ENCODE peak calls at places on chromosomes 12 and 14, in five cellular contexts. E, I, M, X and G are unnamed samples.

GRCh38 chr14:38884109-38884508 is 218.9 kb downstream of the SEC23A start:
- DNase-seq in E (no peak), M (no peak), I (no peak), X (no peak), G (no peak)

GRCh38 chr12:90959538-90960139 is 4.7 kb upstream of the CCER1 start:
- DNase-seq in X (no peak), I (peak), M (no peak), E (peak), G (no peak)

GRCh38 chr12:19212245-19212644 is 82.7 kb downstream of the PLEKHA5 start:
- DNase-seq in I (no peak), X (no peak), E (no peak), M (no peak), G (no peak)

GRCh38 chr12:6295187-6295811 is 15.2 kb upstream of the PLEKHG6 start:
- DNase-seq in X (no peak), M (peak), I (peak), E (no peak), G (no peak)

GRCh38 chr12:3226285-3226684 is 149.1 kb downstream of the TSPAN9 start:
- DNase-seq in I (no peak), E (no peak), X (no peak), M (no peak), G (no peak)

GRCh38 chr14:32565256-32565655 is 236.2 kb downstream of the AKAP6 start:
- DNase-seq in E (no peak), M (no peak), X (no peak), I (no peak), G (no peak)

GRCh38 chr12:97404549-97404948 is 58.1 kb upstream of the RMST start:
- DNase-seq in X (no peak), I (peak), E (peak), M (peak), G (no peak)

GRCh38 chr12:6469609-6470374 is 685 bp downstream of the VAMP1 start:
- DNase-seq in I (no peak), E (peak), M (no peak), X (no peak), G (no peak)

GRCh38 chr14:59046746-59047145 is 141.7 kb upstream of the DAAM1 start:
- DNase-seq in E (no peak), I (no peak), X (no peak), M (no peak), G (no peak)

GRCh38 chr14:39107624-39108023 is 4.6 kb upstream of the SEC23A start:
- DNase-seq in M (no peak), E (peak), I (no peak), X (no peak), G (no peak)

GRCh38 chr14:94769413-94770250 is at the start of gene GSC:
- DNase-seq in X (no peak), I (peak), E (no peak), M (peak), G (no peak)

GRCh38 chr12:105480162-105480561 is 149.7 kb downstream of the C12orf75 start:
- DNase-seq in I (no peak), E (no peak), X (no peak), M (no peak), G (no peak)

GRCh38 chr12:131445184-131445974 is 265.5 kb upstream of the SFSWAP start:
- DNase-seq in M (peak), I (no peak), E (no peak), X (no peak), G (no peak)

GRCh38 chr12:5014269-5014668 is 29.4 kb upstream of the KCNA5 start:
- DNase-seq in E (no peak), M (no peak), X (no peak), I (no peak), G (no peak)

GRCh38 chr14:58862421-58862820 is 224.7 kb downstream of the DACT1 start:
- DNase-seq in I (no peak), M (no peak), X (no peak), E (no peak), G (no peak)

GRCh38 chr14:39488600-39488999 is 56.4 kb upstream of the FBXO33 start:
- DNase-seq in X (no peak), I (no peak), M (no peak), E (no peak), G (no peak)

GRCh38 chr12:58310828-58311273 is 369.5 kb downstream of the ATP23 start:
- DNase-seq in I (no peak), X (no peak), E (no peak), M (no peak), G (no peak)

GRCh38 chr12:57553343-57554202 is 3.7 kb downstream of the KIF5A start:
- DNase-seq in X (no peak), E (no peak), M (no peak), I (no peak), G (no peak)

GRCh38 chr12:132735496-132735895 is 24.9 kb downstream of the PGAM5 start:
- DNase-seq in E (no peak), I (no peak), X (no peak), M (no peak), G (no peak)

GRCh38 chr14:93717222-93717967 is 70.9 kb downstream of the PRIMA1 start:
- DNase-seq in M (no peak), I (no peak), E (no peak), X (no peak), G (no peak)

DNA sequence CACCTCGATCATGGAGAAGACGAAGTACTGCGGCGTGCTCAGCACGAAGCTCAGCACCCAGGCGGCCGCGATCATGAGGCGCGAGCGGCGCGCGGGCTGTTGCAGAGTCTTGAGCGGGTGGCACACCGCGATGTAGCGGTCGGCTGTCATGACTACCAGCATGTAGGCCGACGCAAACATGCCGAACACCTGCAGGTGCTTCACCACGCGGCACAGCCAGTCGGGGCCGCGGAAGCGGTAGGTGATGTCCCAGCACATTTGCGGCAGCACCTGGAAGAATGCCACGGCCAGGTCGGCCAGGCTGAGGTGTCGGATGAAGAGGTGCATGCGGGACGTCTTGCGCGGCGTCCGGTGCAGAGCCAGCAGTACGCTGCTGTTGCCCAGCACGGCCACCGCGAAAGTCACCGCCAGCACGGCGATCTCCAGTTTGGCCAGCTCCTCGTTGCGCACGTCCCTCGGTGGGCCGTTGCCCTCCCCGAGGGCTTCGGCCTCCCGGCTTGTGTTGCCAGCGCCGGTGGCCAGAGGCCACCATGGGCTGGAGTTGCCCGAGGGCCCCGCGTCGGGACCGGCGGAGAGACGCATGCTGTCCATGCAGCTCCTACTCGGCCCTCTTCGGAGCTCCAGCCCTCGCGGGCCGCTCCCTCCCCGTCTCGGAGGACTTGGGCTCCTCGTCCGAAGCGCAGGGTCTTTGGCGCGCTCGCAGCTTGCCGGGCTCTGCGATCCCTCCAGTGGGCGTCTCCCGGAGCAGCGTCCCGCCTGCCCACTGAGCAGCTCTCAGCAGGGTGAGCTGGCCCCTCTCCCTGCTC is 543 bp downstream of the AVPR1A start:
- DNase-seq in X (no peak), E (no peak), M (no peak), I (peak), G (no peak)
- H3K27ac ChIP-seq in X (no peak), E (no peak), M (no peak), I (no peak), G (no peak)

DNA sequence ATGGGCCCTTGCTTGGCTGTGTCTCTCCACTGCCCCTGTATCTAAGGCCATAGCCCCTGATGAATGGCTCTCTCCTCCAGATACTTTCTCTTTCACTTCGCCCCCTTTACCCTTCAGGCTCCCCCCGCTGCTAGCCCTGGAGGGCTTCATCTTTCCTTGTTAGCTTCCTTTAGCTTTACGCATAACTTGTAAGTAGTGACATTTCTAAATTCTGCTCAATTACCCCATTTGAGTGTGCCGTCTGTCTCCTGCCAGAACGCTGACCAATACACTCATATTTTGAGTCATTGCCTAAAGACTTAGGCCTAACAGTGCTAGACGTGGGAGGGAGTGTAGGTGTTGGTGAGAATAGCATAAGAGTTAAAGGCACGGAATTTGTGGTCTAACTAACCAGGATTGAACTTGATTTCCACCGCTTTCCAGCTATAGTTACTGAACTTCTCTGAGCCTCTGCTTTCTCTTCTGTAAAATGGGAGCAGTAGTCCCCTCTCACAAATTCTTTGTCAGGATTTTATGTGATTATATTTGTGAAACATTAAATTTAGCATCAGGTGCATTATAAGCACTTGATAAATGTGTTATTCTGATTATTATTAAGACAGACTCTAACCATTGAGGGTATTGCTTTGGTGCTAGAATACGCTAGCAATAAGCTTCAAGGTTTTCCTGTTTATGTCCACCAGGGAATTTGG is 129.3 kb downstream of the ZFP36L1 start:
- DNase-seq in M (no peak), I (no peak), E (no peak), X (no peak), G (no peak)
- H3K27ac ChIP-seq in M (peak), I (no peak), E (no peak), X (no peak), G (no peak)

GRCh38 chr14:80638620-80639215 is 302.8 kb downstream of the CEP128 start:
- DNase-seq in M (no peak), I (no peak), X (no peak), E (no peak), G (no peak)
- H3K27ac ChIP-seq in M (no peak), I (no peak), X (no peak), E (no peak), G (no peak)

GRCh38 chr14:22610931-22611330 is 12.8 kb downstream of the ABHD4 start:
- DNase-seq in M (no peak), X (no peak), I (no peak), E (no peak), G (no peak)

GRCh38 chr14:22607291-22607690 is 9.2 kb downstream of the ABHD4 start:
- DNase-seq in X (no peak), E (no peak), I (no peak), M (no peak), G (no peak)

GRCh38 chr14:22614240-22614799 is 16.2 kb downstream of the ABHD4 start:
- DNase-seq in I (peak), M (no peak), X (no peak), E (peak), G (no peak)

GRCh38 chr14:22613736-22614239 is 15.7 kb downstream of the ABHD4 start:
- DNase-seq in I (no peak), X (no peak), M (no peak), E (no peak), G (no peak)

GRCh38 chr14:22613091-22613695 is 15.1 kb downstream of the ABHD4 start:
- DNase-seq in X (no peak), M (no peak), E (no peak), I (no peak), G (no peak)
- H3K27ac ChIP-seq in X (no peak), M (no peak), E (no peak), I (peak), G (no peak)

GRCh38 chr12:48015954-48016353 is 11.7 kb upstream of the COL2A1 start:
- DNase-seq in I (no peak), X (no peak), E (no peak), M (no peak), G (no peak)
- H3K27ac ChIP-seq in I (no peak), X (no peak), E (no peak), M (no peak), G (no peak)

GRCh38 chr14:103846569-103847438 is 571 bp downstream of the PPP1R13B start:
- DNase-seq in M (peak), X (no peak), I (peak), E (peak), G (peak)

GRCh38 chr14:103847439-103847953 is at the start of gene PPP1R13B:
- DNase-seq in E (peak), M (peak), I (peak), X (peak), G (peak)

GRCh38 chr14:103846008-103846568 is 1.3 kb downstream of the PPP1R13B start:
- DNase-seq in E (no peak), I (no peak), M (no peak), X (no peak), G (no peak)

GRCh38 chr14:103847954-103848719 is 762 bp upstream of the PPP1R13B start:
- DNase-seq in E (no peak), X (no peak), I (peak), M (no peak), G (no peak)

DNA sequence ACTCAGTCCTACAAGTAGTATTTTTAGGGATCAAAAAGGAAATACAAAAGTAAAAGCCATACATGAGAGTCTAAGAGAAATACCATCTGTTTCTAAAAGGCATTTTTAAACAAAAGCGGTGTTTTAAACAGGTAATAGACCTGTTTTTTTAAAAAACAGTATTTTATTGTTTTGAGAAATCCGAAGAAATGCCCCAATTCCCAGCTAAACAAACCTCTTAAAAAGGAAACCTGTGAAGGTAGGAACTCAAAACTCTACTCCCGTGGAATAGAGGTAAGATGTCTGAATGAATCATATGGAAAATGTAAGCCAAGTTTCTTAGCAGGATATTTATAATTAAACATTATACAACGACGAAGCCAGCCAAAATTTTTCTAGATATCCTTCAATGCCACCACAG is 2.0 kb downstream of the PPP1R13B start:
- DNase-seq in M (no peak), X (no peak), I (no peak), E (no peak), G (no peak)
- H3K27ac ChIP-seq in M (no peak), X (no peak), I (no peak), E (no peak), G (no peak)

GRCh38 chr14:49966304-49966809 is 73.5 kb downstream of the ARF6 start:
- DNase-seq in E (no peak), M (peak), I (peak), X (no peak), G (no peak)
- H3K27ac ChIP-seq in E (no peak), M (peak), I (peak), X (no peak), G (no peak)

DNA sequence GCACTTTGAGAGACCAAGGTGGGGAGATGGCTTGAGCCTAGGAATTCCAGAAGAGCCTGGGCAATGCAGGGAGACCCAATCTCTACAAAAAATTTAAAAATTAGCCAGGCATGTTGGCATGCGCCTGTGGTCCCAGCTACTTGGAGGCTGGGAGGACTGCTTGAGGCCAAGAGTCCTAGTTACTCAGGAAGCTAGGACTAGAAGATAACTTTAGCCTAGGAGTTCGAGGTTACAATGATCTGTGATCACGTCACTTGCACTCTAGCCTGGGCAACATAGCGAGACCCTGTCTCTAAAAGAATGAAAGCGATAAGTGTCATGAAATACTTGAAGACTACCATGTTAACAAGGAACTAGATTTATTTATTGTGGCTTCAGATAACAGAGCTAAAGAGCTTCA is 3.5 kb downstream of the ATF7 start:
- DNase-seq in I (no peak), X (no peak), M (no peak), E (no peak), G (no peak)
- H3K27ac ChIP-seq in I (no peak), X (no peak), M (no peak), E (peak), G (no peak)